ENCODE peak calls at places on chromosomes 6 and 20, in seven cellular contexts. Q, E, U, J, V, R and S are unnamed samples.

GRCh38 chr6:37856285-37856684 is 36.8 kb downstream of the ZFAND3 start:
- DNase-seq in Q (no peak), V (no peak), E (no peak), J (no peak), U (no peak), R (no peak), S (no peak)

GRCh38 chr6:68252632-68253031 is 382.4 kb upstream of the ADGRB3 start:
- DNase-seq in U (no peak), E (no peak), V (no peak), Q (no peak), R (no peak), J (no peak), S (no peak)

GRCh38 chr20:38129248-38129865 is 35.7 kb downstream of the TGM2 start:
- DNase-seq in V (no peak), E (no peak), Q (no peak), U (no peak), J (no peak), R (no peak), S (no peak)

GRCh38 chr6:19719691-19720127 is 117.5 kb upstream of the ID4 start:
- DNase-seq in U (no peak), V (no peak), Q (no peak), E (peak; percentile 36), R (no peak), J (no peak), S (peak; percentile 72)

GRCh38 chr6:166929534-166930189 is 26.7 kb downstream of the RNASET2 start:
- DNase-seq in Q (no peak), U (no peak), R (no peak), J (no peak), E (peak; percentile 12), V (no peak), S (no peak)

GRCh38 chr20:34525709-34526416 is 9.6 kb downstream of the DYNLRB1 start:
- DNase-seq in E (peak; percentile 98), U (no peak), V (peak; percentile 69), Q (peak; percentile 54), R (no peak), J (no peak), S (peak; percentile 100)

GRCh38 chr20:47764154-47764734 is 21.0 kb downstream of the SULF2 start:
- DNase-seq in U (no peak), Q (no peak), E (no peak), J (peak; percentile 49), V (no peak), R (no peak), S (no peak)

GRCh38 chr6:113997106-113997505 is 26.2 kb upstream of the HDAC2 start:
- DNase-seq in J (no peak), E (peak; percentile 64), V (no peak), U (no peak), R (no peak), Q (no peak), S (peak; percentile 88)

GRCh38 chr20:63753381-63753780 is 13.8 kb downstream of the SLC2A4RG start:
- DNase-seq in V (no peak), J (no peak), E (no peak), U (no peak), R (no peak), Q (no peak), S (no peak)

GRCh38 chr20:10665027-10665561 is 8.7 kb downstream of the JAG1 start:
- DNase-seq in J (no peak), E (peak; percentile 26), U (no peak), Q (no peak), V (no peak), R (no peak), S (no peak)

GRCh38 chr6:14578994-14579393 is 461.4 kb downstream of the CD83 start:
- DNase-seq in V (no peak), U (no peak), E (no peak), Q (no peak), R (no peak), J (no peak), S (no peak)

GRCh38 chr6:87529221-87529620 is 56.4 kb downstream of the SLC35A1 start:
- DNase-seq in U (no peak), V (no peak), R (no peak), E (no peak), Q (no peak), J (no peak), S (no peak)

GRCh38 chr6:680204-680603 is 12.7 kb downstream of the EXOC2 start:
- DNase-seq in J (no peak), E (no peak), Q (no peak), V (no peak), R (no peak), U (no peak), S (no peak)

GRCh38 chr20:12113075-12113467 is 195.4 kb downstream of the BTBD3 start:
- DNase-seq in E (no peak), R (no peak), J (no peak), Q (no peak), V (no peak), U (no peak), S (no peak)

GRCh38 chr6:72619883-72620696 is 1.8 kb upstream of the KCNQ5 start:
- DNase-seq in V (peak; percentile 68), U (peak; percentile 23), R (peak; percentile 47), J (no peak), E (no peak), Q (peak; percentile 18), S (peak; percentile 47)

GRCh38 chr20:18323705-18324104 is 35.4 kb downstream of the ZNF133 start:
- DNase-seq in E (no peak), U (no peak), J (no peak), V (no peak), Q (no peak), R (no peak), S (no peak)

GRCh38 chr6:81938014-81938761 is 185.7 kb upstream of the TENT5A start:
- DNase-seq in V (no peak), E (peak; percentile 55), Q (no peak), R (no peak), J (no peak), U (no peak), S (peak; percentile 96)

GRCh38 chr20:24672181-24672880 is 202.9 kb downstream of the SYNDIG1 start:
- DNase-seq in E (no peak), R (no peak), J (no peak), V (no peak), Q (no peak), U (no peak), S (no peak)

GRCh38 chr6:56246941-56247653 is at the start of gene COL21A1:
- DNase-seq in E (peak; percentile 9), J (peak; percentile 25), U (no peak), Q (peak; percentile 59), V (peak; percentile 15), R (no peak), S (peak; percentile 18)

GRCh38 chr20:34045930-34046329 is 52.2 kb downstream of the RALY start:
- DNase-seq in V (no peak), J (no peak), R (no peak), E (no peak), U (no peak), Q (no peak), S (no peak)

GRCh38 chr6:139250296-139251274 is 41.2 kb downstream of the TXLNB start:
- DNase-seq in V (no peak), E (no peak), Q (peak; percentile 52), J (peak; percentile 88), R (no peak), U (no peak), S (peak; percentile 56)

GRCh38 chr6:113876654-113877053 is 19.5 kb downstream of the MARCKS start:
- DNase-seq in V (no peak), E (no peak), Q (no peak), J (no peak), R (no peak), U (no peak), S (no peak)